ENCODE peak calls at places on chromosomes 12 and 14, in seven cellular contexts. V is naive thymus-derived CD4-positive, alpha-beta T cell; G is upper lobe of right lung; O is MM.1S; M is lung; L is neural progenitor cell; Z is H1. F is an unnamed sample. For H3K4me1, the result is how much of the 10 kb centered on the place peaks cover.

GRCh38 chr12:12398026-12398859 is 41.4 kb downstream of the BORCS5 start:
- DNase-seq in O (no peak), L (no peak), M (peak), Z (no peak), G (peak), V (no peak), F (no peak)

GRCh38 chr12:31323466-31324115 is 2.4 kb downstream of the SINHCAF start:
- DNase-seq in M (no peak), V (no peak), G (peak), L (no peak), Z (no peak), O (peak), F (no peak)

GRCh38 chr14:58151701-58152568 is at the start of gene ARMH4:
- DNase-seq in G (peak), O (peak), V (peak), M (peak), L (peak), Z (peak), F (no peak)

GRCh38 chr12:54300267-54300731 is 516 bp downstream of the NFE2 start:
- DNase-seq in O (no peak), M (no peak), L (no peak), G (no peak), V (no peak), Z (no peak), F (no peak)

GRCh38 chr14:24366664-24367505 is 1.1 kb upstream of the NFATC4 start:
- DNase-seq in O (peak), Z (no peak), G (peak), V (peak), L (peak), M (peak), F (peak)

GRCh38 chr12:124453419-124454351 is 113.7 kb downstream of the NCOR2 start:
- DNase-seq in V (peak), L (no peak), M (peak), Z (no peak), G (peak), O (peak), F (no peak)

GRCh38 chr14:103518416-103519042 is 4.1 kb downstream of the CKB start:
- DNase-seq in Z (no peak), V (peak), M (no peak), G (peak), O (no peak), L (peak), F (peak)

GRCh38 chr14:99649219-99649618 is 4.3 kb downstream of the HHIPL1 start:
- DNase-seq in Z (no peak), L (no peak), G (no peak), V (no peak), M (no peak), O (no peak), F (no peak)

GRCh38 chr14:23299186-23299521 is 3.5 kb downstream of the PPP1R3E start:
- DNase-seq in L (no peak), G (no peak), M (no peak), O (no peak), V (no peak), Z (no peak), F (no peak)

GRCh38 chr12:49540229-49541139 is 1.7 kb downstream of the KCNH3 start:
- DNase-seq in V (no peak), L (no peak), M (no peak), G (peak), Z (no peak), O (no peak), F (no peak)

GRCh38 chr12:3218846-3219632 is 141.9 kb downstream of the TSPAN9 start:
- DNase-seq in L (no peak), G (no peak), M (no peak), Z (no peak), O (no peak), V (no peak), F (no peak)

DNA sequence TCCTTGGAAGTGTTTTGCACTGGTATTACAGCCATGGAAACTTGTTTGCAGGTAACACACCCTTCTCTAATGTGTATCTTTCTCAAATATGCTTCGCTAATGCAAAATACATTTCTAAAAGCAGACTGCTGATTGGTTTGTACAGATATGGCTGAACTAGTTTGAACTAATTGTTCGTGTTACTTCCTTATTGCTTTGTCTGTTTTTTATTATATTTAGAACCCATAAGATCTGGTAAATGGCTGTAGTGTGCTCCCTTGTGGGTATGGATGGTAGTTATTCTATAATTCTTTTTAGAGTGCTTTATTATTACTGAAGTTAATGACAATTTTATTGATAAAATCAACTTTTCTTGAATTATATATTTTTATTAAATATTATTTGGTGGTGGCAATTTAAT is 53.0 kb downstream of the ATF7IP start:
- DNase-seq in M (no peak), L (no peak), O (no peak), G (no peak), Z (no peak), V (peak), F (no peak)
- H3K4me1 ChIP-seq in M (under half), L (half or more), O (under half), G (under half), Z (under half), V (under half), F (under half)

DNA sequence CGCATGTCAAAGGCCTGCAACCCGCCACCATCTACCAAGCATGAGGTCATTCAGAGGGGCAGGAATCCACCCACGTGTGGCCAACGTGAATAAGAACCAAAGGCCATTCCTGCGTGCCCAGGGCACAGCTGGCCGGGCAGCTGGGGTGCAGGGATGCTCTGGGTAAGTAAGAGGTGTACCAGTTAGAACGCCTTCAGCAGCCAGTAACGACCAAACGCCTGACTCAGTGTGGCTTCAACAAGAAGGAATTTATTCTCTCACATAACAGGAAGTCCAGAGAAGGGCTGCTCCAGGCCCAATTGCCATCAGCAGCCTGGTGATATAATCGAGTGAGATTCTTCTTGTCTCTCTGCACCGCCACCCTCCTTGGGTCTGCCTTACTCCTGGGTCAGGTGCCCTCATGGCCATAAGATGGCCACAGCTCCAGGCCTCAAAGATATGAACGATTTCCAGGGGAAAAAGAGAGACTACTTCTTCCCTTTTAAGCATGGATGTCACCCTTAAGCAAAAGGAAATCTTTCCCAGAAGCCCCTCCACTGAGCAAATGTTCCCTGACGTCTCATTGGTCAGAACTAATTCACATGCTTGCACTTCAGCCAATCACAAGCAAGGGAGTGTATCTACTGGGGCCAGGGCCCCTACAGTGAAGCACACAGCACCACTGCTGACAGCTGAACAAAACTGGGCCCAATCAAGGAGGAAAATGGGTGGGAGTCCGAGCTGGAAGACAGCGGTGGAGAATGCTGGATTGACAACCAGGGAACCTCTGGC is 7.3 kb downstream of the TTC7B start:
- DNase-seq in G (no peak), L (no peak), O (no peak), Z (no peak), M (no peak), V (no peak), F (no peak)
- H3K27ac ChIP-seq in G (no peak), L (no peak), O (no peak), Z (no peak), M (no peak), V (no peak), F (no peak)

GRCh38 chr14:105023791-105024480 is 3.1 kb upstream of the CDCA4 start:
- DNase-seq in L (no peak), Z (no peak), G (no peak), O (no peak), V (no peak), M (no peak), F (no peak)
- H3K4me1 ChIP-seq in L (under half), Z (under half), G (under half), O (under half), V (under half), M (under half), F (under half)

GRCh38 chr12:52811191-52812072 is 2.5 kb downstream of the KRT4 start:
- DNase-seq in V (no peak), M (no peak), L (no peak), O (no peak), G (peak), Z (no peak), F (no peak)
- H3K27ac ChIP-seq in V (no peak), M (no peak), L (no peak), O (no peak), G (no peak), Z (no peak), F (no peak)

DNA sequence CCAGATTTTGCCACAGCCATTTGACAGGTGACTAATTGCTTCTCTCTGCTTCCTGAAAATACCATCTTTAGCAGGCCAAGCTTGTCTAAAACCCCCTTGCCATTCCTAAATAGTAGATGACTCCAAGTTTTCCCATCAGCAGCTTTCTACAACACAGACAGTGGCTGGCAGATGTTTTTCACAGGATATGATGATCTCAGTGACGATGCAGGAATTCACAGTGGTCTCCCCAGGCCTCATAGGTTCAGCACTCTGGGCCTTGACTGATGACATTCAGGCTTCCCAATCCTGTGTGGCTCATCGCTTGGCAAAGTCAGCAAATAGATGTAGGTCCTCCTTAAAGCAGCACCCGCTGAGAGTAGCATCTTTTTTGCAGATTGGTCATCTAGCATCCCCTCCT is 215.9 kb upstream of the RGS6 start:
- DNase-seq in L (no peak), V (no peak), M (no peak), Z (no peak), G (no peak), O (no peak), F (no peak)
- H3K4me1 ChIP-seq in L (under half), V (under half), M (under half), Z (under half), G (under half), O (under half), F (under half)

GRCh38 chr12:29563636-29564035 is 66.2 kb upstream of the OVCH1 start:
- DNase-seq in M (no peak), L (no peak), V (no peak), G (no peak), Z (no peak), O (no peak), F (no peak)

GRCh38 chr12:29556363-29556762 is 58.9 kb upstream of the OVCH1 start:
- DNase-seq in L (no peak), O (no peak), G (no peak), Z (no peak), V (no peak), M (no peak), F (no peak)

GRCh38 chr12:29561736-29562135 is 64.2 kb upstream of the OVCH1 start:
- DNase-seq in G (no peak), V (no peak), M (no peak), O (no peak), L (no peak), Z (no peak), F (no peak)

GRCh38 chr12:29562167-29562776 is 64.8 kb upstream of the OVCH1 start:
- DNase-seq in O (no peak), L (no peak), G (no peak), Z (no peak), M (no peak), V (no peak), F (no peak)

DNA sequence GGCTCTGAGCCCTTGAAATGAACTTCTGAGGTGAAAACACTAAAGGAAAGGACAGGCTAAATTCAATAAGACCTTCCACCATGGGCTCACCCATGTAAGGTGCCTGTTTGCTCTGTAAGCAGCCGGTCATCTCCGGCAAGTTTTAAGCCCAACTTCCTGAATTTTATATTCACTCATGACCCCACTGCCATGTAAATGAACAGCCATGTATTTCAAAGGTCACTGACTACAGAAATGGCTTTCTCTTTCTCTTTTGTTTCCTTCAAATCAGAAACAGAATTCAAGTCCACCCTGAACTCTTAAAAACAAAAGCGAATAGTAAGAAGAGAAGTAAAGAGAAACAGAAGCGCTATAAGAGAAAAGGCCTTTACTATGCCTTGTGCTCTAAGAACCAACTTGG is 61.7 kb upstream of the OVCH1 start:
- DNase-seq in O (no peak), G (no peak), L (no peak), M (no peak), Z (no peak), V (no peak), F (no peak)
- H3K27ac ChIP-seq in O (no peak), G (peak), L (no peak), M (peak), Z (no peak), V (no peak), F (no peak)

F was measured in iPS DF 6.9.